ENCODE peak calls at places on chromosomes 4 and X, in four cellular contexts. One of them, this sample, is unnamed.

GRCh38 chr4:165668694-165669093 is 204.3 kb upstream of the TLL1 start:
- DNase-seq in thoracic aorta: no peak
- DNase-seq in right lobe of liver: no peak
- DNase-seq in A549: no peak
- DNase-seq in this sample: no peak

GRCh38 chr4:169492436-169493163 is 119.8 kb downstream of the NEK1 start:
- DNase-seq in right lobe of liver: no peak
- DNase-seq in A549: peak; percentile 32
- DNase-seq in thoracic aorta: no peak
- DNase-seq in this sample: no peak

GRCh38 chr4:95548738-95549245 is at the start of gene UNC5C:
- DNase-seq in A549: peak; percentile 37
- DNase-seq in right lobe of liver: peak; percentile 40
- DNase-seq in thoracic aorta: peak; percentile 45
- DNase-seq in this sample: peak; percentile 90

GRCh38 chr4:7460591-7460990 is 25.9 kb upstream of the PSAPL1 start:
- DNase-seq in right lobe of liver: peak; percentile 53
- DNase-seq in A549: no peak
- DNase-seq in thoracic aorta: no peak
- DNase-seq in this sample: no peak

GRCh38 chrX:22589845-22590244 is 317.1 kb downstream of the CBLL2 start:
- DNase-seq in A549: no peak
- DNase-seq in thoracic aorta: no peak
- DNase-seq in right lobe of liver: no peak
- DNase-seq in this sample: no peak

GRCh38 chrX:41300758-41301437 is 33.1 kb upstream of the DDX3X start:
- DNase-seq in A549: peak; percentile 45
- DNase-seq in thoracic aorta: no peak
- DNase-seq in right lobe of liver: no peak
- DNase-seq in this sample: no peak

GRCh38 chr4:161260819-161261218 is 903.0 kb downstream of the FSTL5 start:
- DNase-seq in right lobe of liver: no peak
- DNase-seq in A549: no peak
- DNase-seq in thoracic aorta: no peak
- DNase-seq in this sample: no peak

GRCh38 chr4:150501019-150501727 is 80.8 kb upstream of the MAB21L2 start:
- DNase-seq in right lobe of liver: no peak
- DNase-seq in A549: peak; percentile 44
- DNase-seq in thoracic aorta: no peak
- DNase-seq in this sample: no peak

GRCh38 chrX:111442791-111443190 is 30.8 kb upstream of the DCX start:
- DNase-seq in thoracic aorta: no peak
- DNase-seq in right lobe of liver: no peak
- DNase-seq in A549: no peak
- DNase-seq in this sample: no peak

GRCh38 chr4:93788712-93789111 is 39.8 kb upstream of the ATOH1 start:
- DNase-seq in thoracic aorta: no peak
- DNase-seq in right lobe of liver: no peak
- DNase-seq in A549: peak; percentile 43
- DNase-seq in this sample: no peak

GRCh38 chr4:119559044-119559647 is 69.5 kb downstream of the PDE5A start:
- DNase-seq in A549: peak; percentile 37
- DNase-seq in thoracic aorta: no peak
- DNase-seq in right lobe of liver: no peak
- DNase-seq in this sample: no peak

GRCh38 chrX:112083624-112084326 is 1.2 kb upstream of the TRPC5 start:
- DNase-seq in thoracic aorta: no peak
- DNase-seq in right lobe of liver: peak; percentile 33
- DNase-seq in A549: no peak
- DNase-seq in this sample: no peak

GRCh38 chr4:119281374-119281773 is 40.6 kb downstream of the FABP2 start:
- DNase-seq in A549: no peak
- DNase-seq in thoracic aorta: no peak
- DNase-seq in right lobe of liver: no peak
- DNase-seq in this sample: no peak

GRCh38 chrX:153485396-153486080 is 9.2 kb upstream of the BGN start:
- DNase-seq in right lobe of liver: no peak
- DNase-seq in thoracic aorta: no peak
- DNase-seq in A549: no peak
- DNase-seq in this sample: no peak

GRCh38 chrX:137427813-137428212 is 138.1 kb upstream of the ZIC3 start:
- DNase-seq in thoracic aorta: no peak
- DNase-seq in A549: no peak
- DNase-seq in right lobe of liver: no peak
- DNase-seq in this sample: no peak

GRCh38 chrX:154411981-154412340 is 622 bp downstream of the TAFAZZIN start:
- DNase-seq in right lobe of liver: peak; percentile 73
- DNase-seq in A549: peak; percentile 67
- DNase-seq in thoracic aorta: no peak
- DNase-seq in this sample: no peak

GRCh38 chrX:150202641-150203248 is 160.4 kb upstream of the MAMLD1 start:
- DNase-seq in thoracic aorta: no peak
- DNase-seq in A549: peak; percentile 8
- DNase-seq in right lobe of liver: no peak
- DNase-seq in this sample: no peak

GRCh38 chr4:107130157-107130556 is 94.0 kb upstream of the DKK2 start:
- DNase-seq in thoracic aorta: no peak
- DNase-seq in A549: no peak
- DNase-seq in right lobe of liver: no peak
- DNase-seq in this sample: no peak

GRCh38 chrX:19566359-19567141 is 51.2 kb upstream of the MAP3K15 start:
- DNase-seq in A549: no peak
- DNase-seq in right lobe of liver: no peak
- DNase-seq in thoracic aorta: no peak
- DNase-seq in this sample: no peak

GRCh38 chrX:34875204-34875603 is 67.4 kb upstream of the FAM47B start:
- DNase-seq in right lobe of liver: no peak
- DNase-seq in thoracic aorta: no peak
- DNase-seq in A549: peak; percentile 41
- DNase-seq in this sample: no peak

GRCh38 chr4:189792819-189793618 is 147.7 kb upstream of the FRG1 start:
- DNase-seq in A549: peak; percentile 65
- DNase-seq in right lobe of liver: peak; percentile 64
- DNase-seq in thoracic aorta: peak; percentile 2
- DNase-seq in this sample: peak; percentile 67

GRCh38 chr4:54709281-54709854 is 51.6 kb downstream of the KIT start:
- DNase-seq in thoracic aorta: no peak
- DNase-seq in A549: no peak
- DNase-seq in right lobe of liver: no peak
- DNase-seq in this sample: no peak

GRCh38 chr4:76377922-76378321 is 43.0 kb downstream of the CCDC158 start:
- DNase-seq in thoracic aorta: no peak
- DNase-seq in A549: peak; percentile 31
- DNase-seq in right lobe of liver: peak; percentile 30
- DNase-seq in this sample: no peak

GRCh38 chr4:116664198-116664597 is 421.2 kb downstream of the TRAM1L1 start:
- DNase-seq in thoracic aorta: no peak
- DNase-seq in A549: no peak
- DNase-seq in right lobe of liver: no peak
- DNase-seq in this sample: no peak

GRCh38 chr4:184955636-184956035 is 62.7 kb upstream of the HELT start:
- DNase-seq in thoracic aorta: no peak
- DNase-seq in right lobe of liver: no peak
- DNase-seq in A549: no peak
- DNase-seq in this sample: no peak

GRCh38 chr4:114600066-114600552 is 1.5 kb downstream of the UGT8 start:
- DNase-seq in A549: no peak
- DNase-seq in thoracic aorta: no peak
- DNase-seq in right lobe of liver: no peak
- DNase-seq in this sample: no peak

GRCh38 chr4:140095694-140096482 is 58.1 kb downstream of the MAML3 start:
- DNase-seq in thoracic aorta: no peak
- DNase-seq in right lobe of liver: peak; percentile 39
- DNase-seq in A549: peak; percentile 98
- DNase-seq in this sample: no peak

GRCh38 chr4:108031427-108032083 is 41.9 kb downstream of the HADH start:
- DNase-seq in A549: no peak
- DNase-seq in right lobe of liver: no peak
- DNase-seq in thoracic aorta: no peak
- DNase-seq in this sample: no peak

GRCh38 chr4:6048537-6048936 is 30.3 kb upstream of the C4orf50 start:
- DNase-seq in thoracic aorta: no peak
- DNase-seq in A549: no peak
- DNase-seq in right lobe of liver: no peak
- DNase-seq in this sample: no peak

GRCh38 chrX:10833299-10834169 is 213.1 kb upstream of the MID1 start:
- DNase-seq in thoracic aorta: no peak
- DNase-seq in right lobe of liver: no peak
- DNase-seq in A549: peak; percentile 9
- DNase-seq in this sample: no peak

GRCh38 chrX:2676794-2677675 is 14.1 kb upstream of the CD99 start:
- DNase-seq in A549: peak; percentile 59
- DNase-seq in right lobe of liver: no peak
- DNase-seq in thoracic aorta: no peak
- DNase-seq in this sample: no peak

GRCh38 chr4:26896636-26897035 is 36.0 kb downstream of the STIM2 start:
- DNase-seq in right lobe of liver: no peak
- DNase-seq in A549: no peak
- DNase-seq in thoracic aorta: no peak
- DNase-seq in this sample: no peak

GRCh38 chr4:78311306-78311705 is 240.3 kb upstream of the ANXA3 start:
- DNase-seq in right lobe of liver: no peak
- DNase-seq in thoracic aorta: no peak
- DNase-seq in A549: no peak
- DNase-seq in this sample: no peak
- TF ChIP-seq CTCF in right lobe of liver: no peak
- TF ChIP-seq CTCF in thoracic aorta: no peak
- TF ChIP-seq CTCF in A549: no peak
- TF ChIP-seq CTCF in this sample: no peak

DNA sequence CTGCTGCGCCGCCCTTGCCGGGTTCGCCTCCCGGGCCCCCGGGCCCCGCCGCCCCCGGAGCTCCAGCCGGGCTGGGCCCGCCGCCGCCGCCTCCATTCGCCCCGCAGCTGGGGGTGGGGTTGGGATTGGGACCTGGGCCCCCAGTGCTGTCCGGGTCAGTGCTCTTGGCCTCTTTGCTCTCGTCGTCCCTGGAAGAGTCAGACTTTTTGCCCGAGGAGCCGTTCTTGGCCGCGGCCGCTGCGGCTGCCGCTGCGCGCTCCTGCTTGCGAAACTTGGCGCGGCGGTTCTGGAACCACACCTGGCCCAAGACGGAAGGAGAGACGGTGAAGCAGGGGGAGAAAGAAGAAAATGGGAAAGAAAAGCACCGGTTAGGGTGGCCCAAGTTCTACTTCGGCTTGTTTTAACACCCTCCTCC is 2.5 kb downstream of the PHOX2B start:
- DNase-seq in A549: no peak
- DNase-seq in right lobe of liver: no peak
- DNase-seq in thoracic aorta: no peak
- DNase-seq in this sample: no peak
- H3K9me3 ChIP-seq in A549: no peaks in the 10 kb centered on the region
- H3K9me3 ChIP-seq in right lobe of liver: no peaks in the 10 kb centered on the region
- H3K9me3 ChIP-seq in thoracic aorta: no peaks in the 10 kb centered on the region
- H3K9me3 ChIP-seq in this sample: peaks cover 5% of the 10 kb centered on the region

GRCh38 chr4:56570041-56570440 is 64.5 kb downstream of the ARL9 start:
- DNase-seq in thoracic aorta: no peak
- DNase-seq in A549: no peak
- DNase-seq in right lobe of liver: no peak
- DNase-seq in this sample: no peak

DNA sequence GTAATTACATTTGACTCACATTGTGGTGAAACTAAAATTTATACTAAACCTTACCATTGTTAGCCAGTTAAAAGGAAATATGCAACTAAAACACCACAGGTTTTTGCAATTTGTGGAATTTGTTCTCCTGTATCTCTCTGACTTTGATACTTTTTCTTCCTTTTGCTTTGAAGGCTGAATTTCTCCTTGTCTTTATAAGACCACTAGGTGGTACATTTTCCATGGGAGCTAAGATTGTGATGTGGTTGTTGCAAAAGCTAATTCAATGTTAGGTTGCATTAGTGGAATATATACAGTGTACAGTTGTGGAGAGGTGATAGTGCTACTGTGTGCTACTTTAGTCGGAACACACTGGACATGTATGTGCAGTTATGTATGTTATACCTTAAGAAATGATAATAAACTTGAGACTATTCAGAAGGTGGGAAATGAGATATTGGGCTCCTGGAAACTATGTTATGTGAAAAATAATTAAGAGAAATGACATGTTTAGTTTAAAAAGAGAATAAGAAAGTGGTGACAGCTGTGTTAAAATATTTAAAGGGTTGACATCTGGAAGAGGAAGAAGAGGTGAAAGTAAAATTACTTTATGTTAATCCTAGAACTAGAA is 70.3 kb downstream of the ARL9 start:
- DNase-seq in right lobe of liver: no peak
- DNase-seq in thoracic aorta: no peak
- DNase-seq in A549: peak; percentile 29
- DNase-seq in this sample: no peak
- TF ChIP-seq CTCF in right lobe of liver: peak; percentile 33
- TF ChIP-seq CTCF in thoracic aorta: peak; percentile 33
- TF ChIP-seq CTCF in A549: peak; percentile 44
- TF ChIP-seq CTCF in this sample: no peak

GRCh38 chr4:55941881-55942280 is 6.9 kb upstream of the CEP135 start:
- DNase-seq in thoracic aorta: no peak
- DNase-seq in right lobe of liver: no peak
- DNase-seq in A549: no peak
- DNase-seq in this sample: no peak

GRCh38 chr4:55933611-55934010 is 15.1 kb upstream of the CEP135 start:
- DNase-seq in A549: no peak
- DNase-seq in right lobe of liver: no peak
- DNase-seq in thoracic aorta: no peak
- DNase-seq in this sample: no peak

GRCh38 chr4:55939437-55939836 is 9.3 kb upstream of the CEP135 start:
- DNase-seq in thoracic aorta: no peak
- DNase-seq in A549: no peak
- DNase-seq in right lobe of liver: no peak
- DNase-seq in this sample: no peak

DNA sequence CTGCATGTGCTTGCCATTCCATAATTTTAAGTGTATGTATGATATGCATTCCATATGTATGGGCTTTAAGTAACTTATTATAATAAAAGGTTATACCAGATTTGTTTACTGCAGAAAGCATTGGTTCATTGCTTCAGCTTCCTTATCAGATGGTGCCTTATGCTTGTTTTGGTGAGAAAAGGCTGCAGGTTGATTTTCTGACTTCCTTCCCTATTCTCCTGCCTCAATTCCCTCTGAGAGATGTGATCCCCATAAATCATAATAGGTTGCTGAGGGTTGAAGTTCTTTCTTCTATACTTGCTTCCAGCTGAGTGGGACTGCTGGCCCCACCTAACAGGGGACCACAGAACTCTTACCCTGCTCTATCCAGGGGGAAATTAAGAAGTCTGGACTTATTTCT is 10.2 kb upstream of the CEP135 start:
- DNase-seq in right lobe of liver: no peak
- DNase-seq in thoracic aorta: no peak
- DNase-seq in A549: no peak
- DNase-seq in this sample: no peak
- H3K9me3 ChIP-seq in right lobe of liver: no peaks in the 10 kb centered on the region
- H3K9me3 ChIP-seq in thoracic aorta: peaks cover 7% of the 10 kb centered on the region
- H3K9me3 ChIP-seq in A549: peaks cover 4% of the 10 kb centered on the region
- H3K9me3 ChIP-seq in this sample: peaks cover 2% of the 10 kb centered on the region

GRCh38 chr4:82493721-82494425 is 63.5 kb downstream of the ENOPH1 start:
- DNase-seq in A549: no peak
- DNase-seq in thoracic aorta: no peak
- DNase-seq in right lobe of liver: no peak
- DNase-seq in this sample: no peak
- TF ChIP-seq CTCF in A549: no peak
- TF ChIP-seq CTCF in thoracic aorta: no peak
- TF ChIP-seq CTCF in right lobe of liver: no peak
- TF ChIP-seq CTCF in this sample: no peak